ENCODE peak calls at places on chromosomes 3 and 15, in five cellular contexts. J is ovary, W is astrocyte, V is uterus, I is left lung. L is an unnamed sample. For H3K27me3, the result is how much of the 10 kb centered on the place peaks cover.

GRCh38 chr15:62299541-62299940 is 134.5 kb upstream of the C2CD4B start:
- DNase-seq in I (no peak), W (no peak), J (no peak), V (no peak), L (no peak)

GRCh38 chr3:8413337-8413926 is 88.2 kb upstream of the LMCD1 start:
- DNase-seq in W (no peak), I (no peak), J (no peak), V (no peak), L (no peak)

GRCh38 chr15:77858677-77859490 is 218.6 kb downstream of the TBC1D2B start:
- DNase-seq in J (no peak), W (no peak), I (peak), V (no peak), L (peak)

GRCh38 chr15:55279746-55280351 is 9.8 kb downstream of the RAB27A start:
- DNase-seq in W (peak), V (no peak), J (no peak), I (no peak), L (no peak)

GRCh38 chr3:37272743-37273142 is 98.4 kb upstream of the LRRFIP2 start:
- DNase-seq in V (no peak), J (no peak), I (no peak), W (no peak), L (no peak)

GRCh38 chr3:128426128-128426921 is 40.4 kb downstream of the DNAJB8 start:
- DNase-seq in V (peak), J (peak), I (peak), W (no peak), L (peak)

GRCh38 chr15:63348392-63348791 is 33.3 kb downstream of the CA12 start:
- DNase-seq in J (no peak), W (peak), I (no peak), V (peak), L (peak)

GRCh38 chr3:99625643-99626414 is 12.6 kb upstream of the COL8A1 start:
- DNase-seq in I (no peak), J (no peak), W (no peak), V (no peak), L (no peak)

GRCh38 chr3:162021206-162021605 is 524.6 kb downstream of the OTOL1 start:
- DNase-seq in I (no peak), W (no peak), V (no peak), J (no peak), L (no peak)

GRCh38 chr15:26877842-26878241 is 11.0 kb downstream of the GABRA5 start:
- DNase-seq in I (no peak), W (no peak), V (no peak), J (no peak), L (no peak)

GRCh38 chr3:128548011-128548410 is 55.0 kb upstream of the GATA2 start:
- DNase-seq in I (no peak), V (no peak), W (no peak), J (no peak), L (no peak)

GRCh38 chr15:70518201-70519003 is 245.0 kb downstream of the UACA start:
- DNase-seq in I (no peak), W (no peak), V (no peak), J (no peak), L (no peak)

GRCh38 chr15:51798281-51798680 is 31.2 kb upstream of the TMOD3 start:
- DNase-seq in I (no peak), V (no peak), J (no peak), W (no peak), L (no peak)

GRCh38 chr15:37079726-37080125 is 20.6 kb downstream of the MEIS2 start:
- DNase-seq in J (no peak), V (peak), W (peak), I (no peak), L (no peak)

GRCh38 chr15:29978411-29979382 is 104.1 kb upstream of the GOLGA8J start:
- DNase-seq in W (no peak), I (no peak), J (no peak), V (no peak), L (no peak)

GRCh38 chr15:58114812-58115211 is 23.4 kb upstream of the AQP9 start:
- DNase-seq in I (no peak), W (no peak), J (no peak), V (no peak), L (no peak)

GRCh38 chr15:43186003-43186353 is 775 bp downstream of the CCNDBP1 start:
- DNase-seq in I (no peak), J (no peak), V (no peak), W (no peak), L (no peak)

GRCh38 chr15:90087454-90088154 is 14.7 kb downstream of the IDH2 start:
- DNase-seq in V (no peak), I (peak), J (peak), W (no peak), L (no peak)

GRCh38 chr3:11581237-11582122 is 62.2 kb downstream of the VGLL4 start:
- DNase-seq in J (no peak), W (no peak), V (peak), I (no peak), L (no peak)

GRCh38 chr3:138348107-138348949 is at the start of gene MRAS:
- DNase-seq in J (peak), I (peak), W (peak), V (peak), L (peak)

GRCh38 chr3:119981386-119981785 is 112.9 kb downstream of the GSK3B start:
- DNase-seq in J (no peak), I (no peak), W (no peak), V (no peak), L (no peak)

GRCh38 chr3:43797794-43798193 is 107.1 kb downstream of the ABHD5 start:
- DNase-seq in J (no peak), V (no peak), W (no peak), I (no peak), L (no peak)

GRCh38 chr3:81742581-81742980 is 18.9 kb downstream of the GBE1 start:
- DNase-seq in J (no peak), V (no peak), I (no peak), W (no peak), L (no peak)

GRCh38 chr3:113286524-113286923 is 75.2 kb downstream of the BOC start:
- DNase-seq in J (peak), V (no peak), I (no peak), W (no peak), L (no peak)

GRCh38 chr3:132008841-132009638 is 25.8 kb downstream of the CPNE4 start:
- DNase-seq in I (no peak), J (no peak), W (no peak), V (no peak), L (no peak)

GRCh38 chr3:193829781-193830180 is 236.8 kb downstream of the OPA1 start:
- DNase-seq in J (no peak), V (no peak), W (peak), I (no peak), L (no peak)

GRCh38 chr3:178083906-178084823 is 452.1 kb upstream of the KCNMB2 start:
- DNase-seq in W (no peak), V (no peak), I (no peak), J (no peak), L (no peak)

GRCh38 chr15:62985768-62986167 is 56.8 kb upstream of the TPM1 start:
- DNase-seq in J (no peak), W (peak), I (no peak), V (peak), L (no peak)

GRCh38 chr3:184337315-184337714 is at the start of gene FAM131A:
- DNase-seq in I (peak), J (peak), W (no peak), V (peak), L (no peak)

DNA sequence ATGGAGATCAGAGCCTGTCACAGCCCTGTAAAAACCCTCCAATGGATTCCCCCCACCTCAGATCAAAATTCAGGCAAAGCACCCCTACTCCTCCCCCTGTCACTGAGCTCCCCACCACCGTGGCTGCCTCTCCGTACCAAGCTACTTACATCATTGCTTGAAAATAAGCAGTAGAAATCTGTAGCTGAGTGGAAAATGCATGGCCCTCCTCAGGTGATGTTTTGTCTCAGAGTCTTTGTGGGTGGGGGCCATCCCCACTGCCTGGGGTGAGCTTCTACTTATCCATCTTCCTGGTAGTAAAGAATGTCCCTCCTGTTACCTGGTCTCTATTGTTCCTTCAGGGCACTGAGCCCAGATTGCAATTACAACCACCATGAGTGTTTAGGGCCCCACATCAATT is 34.5 kb downstream of the SLCO2A1 start:
- DNase-seq in I (no peak), J (no peak), W (no peak), V (no peak), L (no peak)
- H3K27me3 ChIP-seq in I (under half), J (under half), W (under half), V (under half), L (under half)

DNA sequence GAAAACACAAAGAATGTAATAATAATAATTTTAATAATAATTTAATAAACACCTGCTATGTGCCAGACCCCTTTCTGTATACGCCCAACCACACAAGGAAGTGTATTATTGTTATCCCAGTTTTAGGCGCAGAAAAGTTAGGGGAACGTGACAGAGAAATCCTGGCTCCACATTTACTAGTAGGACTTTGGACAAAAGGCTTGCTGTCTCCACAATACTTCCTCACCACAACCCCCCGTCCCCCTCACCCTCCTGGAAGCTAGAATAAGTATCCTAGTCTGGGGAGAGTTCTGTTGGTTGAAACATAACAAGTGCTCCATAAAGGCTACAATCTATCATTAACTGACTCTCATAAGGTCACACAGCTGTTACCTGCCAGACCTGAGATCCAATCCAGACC is 484 bp upstream of the IL17RD start:
- DNase-seq in I (no peak), W (no peak), J (no peak), V (no peak), L (no peak)
- H3K27me3 ChIP-seq in I (half or more), W (under half), J (under half), V (under half), L (under half)

DNA sequence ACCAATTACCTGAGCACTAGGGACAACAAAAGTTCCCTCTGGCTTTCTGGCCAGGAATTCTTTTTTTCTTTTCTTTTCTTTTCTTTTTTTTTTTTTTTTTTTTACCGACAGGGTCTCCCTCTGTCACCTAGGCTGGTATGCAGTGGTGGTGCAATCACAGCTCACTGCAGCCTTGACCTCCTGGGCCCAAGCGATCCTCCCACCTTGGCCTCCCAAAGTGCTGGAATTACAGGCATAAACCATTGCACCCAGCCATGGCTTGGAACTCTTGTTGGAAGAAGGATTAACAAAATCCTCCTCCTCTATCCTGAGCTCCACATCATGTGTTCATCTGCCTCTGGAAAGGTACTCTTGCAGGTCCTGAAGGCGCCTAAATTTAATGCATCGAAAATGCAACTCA is 2.9 kb upstream of the LTF start:
- DNase-seq in I (no peak), J (no peak), V (no peak), W (no peak), L (no peak)
- H3K27me3 ChIP-seq in I (under half), J (under half), V (under half), W (under half), L (under half)

DNA sequence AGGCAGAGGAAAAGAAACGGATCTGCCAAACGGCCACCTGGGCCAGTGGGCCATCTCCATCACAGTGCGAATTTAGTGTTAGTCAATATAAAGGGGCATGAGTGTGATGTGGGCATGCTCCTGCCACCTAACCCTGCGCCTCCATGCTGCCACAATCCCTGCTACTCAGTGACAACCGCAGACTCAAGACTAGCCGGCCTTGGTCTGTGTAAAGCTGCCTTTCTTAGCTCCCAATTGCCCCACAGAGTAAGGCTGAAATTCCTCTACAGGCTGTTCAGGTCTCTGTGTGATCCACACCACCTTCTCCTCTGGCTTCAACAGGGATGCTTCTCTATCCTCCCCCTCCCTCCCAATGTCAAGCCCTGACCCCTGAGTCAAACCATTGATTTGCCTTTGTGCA is 269.7 kb downstream of the XXYLT1 start:
- DNase-seq in V (no peak), J (no peak), I (no peak), W (no peak), L (peak)
- H3K27me3 ChIP-seq in V (under half), J (under half), I (under half), W (under half), L (under half)

L was measured in upper lobe of right lung.